ENCODE peak calls at places on chromosomes 6 and 20, in nine cellular contexts. N is small intestine, J is ascending aorta, R is fibroblast of lung, E is GM23248, G is endodermal cell, K is thyroid gland, L is thoracic aorta, F is stomach. V is an unnamed sample.

GRCh38 chr6:155090166-155090565 is 95.1 kb downstream of the TIAM2 start:
- DNase-seq in N (no peak), J (no peak), R (no peak), E (no peak), G (no peak), K (no peak), L (no peak), F (no peak), V (no peak)

GRCh38 chr6:56024931-56025330 is 149.5 kb upstream of the BMP5 start:
- DNase-seq in N (no peak), J (no peak), R (no peak), E (no peak), G (no peak), K (no peak), L (no peak), F (no peak), V (no peak)

GRCh38 chr6:150261997-150262396 is 106.8 kb upstream of the IYD start:
- DNase-seq in N (no peak), J (no peak), R (no peak), E (no peak), G (peak), K (no peak), L (no peak), F (no peak), V (no peak)

GRCh38 chr6:56868687-56869086 is 86.2 kb upstream of the BEND6 start:
- DNase-seq in N (no peak), J (no peak), R (peak), E (peak), G (no peak), K (no peak), L (no peak), F (no peak), V (no peak)

GRCh38 chr6:148166339-148166949 is 176.2 kb upstream of the SASH1 start:
- DNase-seq in N (peak), J (no peak), R (peak), E (peak), G (no peak), K (no peak), L (no peak), F (no peak), V (no peak)

GRCh38 chr6:90227165-90227564 is 69.5 kb downstream of the BACH2 start:
- DNase-seq in N (no peak), J (no peak), R (no peak), E (no peak), G (no peak), K (no peak), L (no peak), F (no peak), V (peak)

GRCh38 chr20:435558-435957 is 26.8 kb downstream of the TBC1D20 start:
- DNase-seq in N (no peak), J (no peak), R (no peak), E (no peak), G (no peak), K (no peak), L (no peak), F (no peak), V (no peak)

GRCh38 chr6:156822747-156823206 is 45.6 kb downstream of the ARID1B start:
- DNase-seq in N (no peak), J (no peak), R (no peak), E (no peak), G (no peak), K (no peak), L (no peak), F (no peak), V (peak)

GRCh38 chr6:162099685-162100084 is 627.9 kb downstream of the PRKN start:
- DNase-seq in N (no peak), J (no peak), R (peak), E (peak), G (no peak), K (no peak), L (no peak), F (no peak), V (no peak)

GRCh38 chr20:49775229-49775693 is 37.4 kb upstream of the SLC9A8 start:
- DNase-seq in N (peak), J (peak), R (peak), E (peak), G (peak), K (peak), L (peak), F (peak), V (peak)

GRCh38 chr6:90204327-90204726 is 92.3 kb downstream of the BACH2 start:
- DNase-seq in N (no peak), J (no peak), R (peak), E (peak), G (peak), K (no peak), L (no peak), F (no peak), V (no peak)

GRCh38 chr6:31418251-31418650 is 14.9 kb downstream of the MICA start:
- DNase-seq in N (no peak), J (no peak), R (no peak), E (no peak), G (no peak), K (no peak), L (no peak), F (no peak), V (no peak)

GRCh38 chr6:144898741-144899140 is 613.6 kb downstream of the UTRN start:
- DNase-seq in N (no peak), J (no peak), R (no peak), E (peak), G (no peak), K (no peak), L (no peak), F (no peak), V (no peak)

GRCh38 chr6:155521719-155522118 is 66.1 kb upstream of the NOX3 start:
- DNase-seq in N (no peak), J (no peak), R (peak), E (peak), G (no peak), K (no peak), L (no peak), F (no peak), V (no peak)

GRCh38 chr6:116500969-116501433 is 10.4 kb upstream of the CALHM5 start:
- DNase-seq in N (no peak), J (no peak), R (peak), E (peak), G (no peak), K (no peak), L (no peak), F (no peak), V (peak)

GRCh38 chr6:151142676-151143075 is 97.1 kb upstream of the AKAP12 start:
- DNase-seq in N (no peak), J (no peak), R (no peak), E (no peak), G (no peak), K (no peak), L (no peak), F (no peak), V (no peak)

GRCh38 chr6:156438519-156438918 is 338.7 kb upstream of the ARID1B start:
- DNase-seq in N (no peak), J (no peak), R (peak), E (no peak), G (no peak), K (no peak), L (no peak), F (no peak), V (no peak)

GRCh38 chr6:67976486-67976885 is 658.6 kb upstream of the ADGRB3 start:
- DNase-seq in N (no peak), J (no peak), R (no peak), E (no peak), G (no peak), K (no peak), L (no peak), F (no peak), V (no peak)

GRCh38 chr6:47235964-47236760 is 73.5 kb downstream of the TNFRSF21 start:
- DNase-seq in N (peak), J (no peak), R (no peak), E (no peak), G (no peak), K (peak), L (no peak), F (no peak), V (peak)

GRCh38 chr6:53483423-53484353 is 61.2 kb downstream of the GCLC start:
- DNase-seq in N (no peak), J (no peak), R (peak), E (peak), G (no peak), K (peak), L (no peak), F (no peak), V (peak)

GRCh38 chr20:43514062-43514971 is 6.8 kb downstream of the L3MBTL1 start:
- DNase-seq in N (peak), J (peak), R (peak), E (peak), G (peak), K (peak), L (peak), F (peak), V (peak)

GRCh38 chr20:63219866-63220521 is 4.1 kb upstream of the YTHDF1 start:
- DNase-seq in N (no peak), J (no peak), R (no peak), E (no peak), G (no peak), K (no peak), L (no peak), F (no peak), V (no peak)

GRCh38 chr6:133890941-133891813 is 2.3 kb downstream of the TCF21 start:
- DNase-seq in N (peak), J (no peak), R (no peak), E (peak), G (peak), K (peak), L (no peak), F (peak), V (peak)

GRCh38 chr6:157110620-157111019 is 212.7 kb downstream of the TMEM242 start:
- DNase-seq in N (peak), J (no peak), R (peak), E (peak), G (no peak), K (no peak), L (no peak), F (no peak), V (no peak)

GRCh38 chr20:4864292-4864691 is 137.0 kb downstream of the SLC23A2 start:
- DNase-seq in N (no peak), J (no peak), R (no peak), E (no peak), G (no peak), K (no peak), L (no peak), F (no peak), V (no peak)

GRCh38 chr20:44215125-44215524 is 4.6 kb upstream of the OSER1 start:
- DNase-seq in N (peak), J (peak), R (peak), E (peak), G (peak), K (peak), L (no peak), F (peak), V (peak)

GRCh38 chr6:154606860-154607259 is 96.4 kb upstream of the CNKSR3 start:
- DNase-seq in N (no peak), J (no peak), R (no peak), E (no peak), G (no peak), K (no peak), L (no peak), F (no peak), V (no peak)

GRCh38 chr20:61929971-61930666 is 135.6 kb downstream of the TAF4 start:
- DNase-seq in N (no peak), J (no peak), R (no peak), E (no peak), G (no peak), K (no peak), L (no peak), F (no peak), V (no peak)

GRCh38 chr6:53984163-53984562 is 127.1 kb upstream of the MLIP start:
- DNase-seq in N (no peak), J (no peak), R (peak), E (peak), G (no peak), K (no peak), L (no peak), F (no peak), V (no peak)

GRCh38 chr6:111624391-111625098 is 18.9 kb upstream of the TRAF3IP2 start:
- DNase-seq in N (no peak), J (no peak), R (no peak), E (no peak), G (no peak), K (no peak), L (no peak), F (no peak), V (no peak)

GRCh38 chr6:111628117-111628866 is 22.6 kb upstream of the TRAF3IP2 start:
- DNase-seq in N (no peak), J (peak), R (no peak), E (peak), G (no peak), K (no peak), L (no peak), F (no peak), V (no peak)

GRCh38 chr6:111625511-111626331 is 20.0 kb upstream of the TRAF3IP2 start:
- DNase-seq in N (peak), J (peak), R (peak), E (peak), G (no peak), K (peak), L (no peak), F (peak), V (peak)

GRCh38 chr6:111625099-111625416 is 19.4 kb upstream of the TRAF3IP2 start:
- DNase-seq in N (no peak), J (peak), R (no peak), E (no peak), G (no peak), K (no peak), L (no peak), F (no peak), V (no peak)

GRCh38 chr6:111626446-111626845 is 20.8 kb upstream of the TRAF3IP2 start:
- DNase-seq in N (no peak), J (peak), R (no peak), E (peak), G (no peak), K (no peak), L (no peak), F (no peak), V (no peak)
- H3K27ac ChIP-seq in N (no peak), J (peak), R (no peak), E (peak), G (no peak), K (peak), L (peak), F (no peak), V (peak)

DNA sequence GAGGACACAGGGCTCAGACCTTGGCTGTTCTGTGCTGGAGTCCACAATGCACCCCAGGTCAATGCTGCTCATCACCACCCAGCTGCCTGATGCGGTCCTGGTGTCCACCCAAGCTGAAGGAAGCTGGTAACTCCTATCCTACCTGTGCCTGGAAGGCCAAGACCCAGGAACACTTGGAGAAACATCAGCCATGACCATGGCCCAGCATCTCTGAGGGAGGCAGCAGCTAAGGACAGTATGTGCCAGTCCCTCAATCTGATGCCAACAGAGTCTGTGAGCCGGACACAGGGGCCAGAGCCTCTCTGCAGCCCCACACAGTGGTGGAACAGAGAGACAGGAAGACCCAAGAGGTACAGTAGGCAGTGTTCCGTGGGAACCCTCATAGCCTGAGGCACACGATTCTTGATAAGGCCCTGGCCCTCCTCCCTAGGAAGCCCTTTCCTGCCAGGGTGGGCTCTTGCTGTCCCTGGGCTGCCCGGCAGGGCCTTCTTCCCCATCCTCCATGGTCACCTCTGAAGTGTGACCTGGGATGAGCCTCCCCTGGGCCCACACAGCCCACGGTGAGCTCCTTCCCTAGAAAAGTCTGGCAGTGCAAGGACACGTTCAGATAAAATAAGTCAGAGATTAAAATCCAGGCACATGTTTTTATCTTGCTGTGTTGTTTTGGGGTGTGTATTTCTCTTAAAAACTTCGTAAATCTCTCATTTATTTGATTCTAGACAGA is 170.7 kb downstream of the THBS2 start:
- DNase-seq in N (no peak), J (no peak), R (no peak), E (no peak), G (no peak), K (no peak), L (no peak), F (no peak), V (no peak)
- H3K4me3 ChIP-seq in N (no peak), J (no peak), R (no peak), E (no peak), G (no peak), K (no peak), L (no peak), F (no peak), V (no peak)

GRCh38 chr20:9555781-9556180 is 41.4 kb downstream of the LAMP5 start:
- DNase-seq in N (no peak), J (no peak), R (no peak), E (peak), G (no peak), K (no peak), L (no peak), F (no peak), V (no peak)

GRCh38 chr20:9551808-9552550 is 37.6 kb downstream of the LAMP5 start:
- DNase-seq in N (no peak), J (no peak), R (no peak), E (no peak), G (no peak), K (no peak), L (no peak), F (no peak), V (no peak)

DNA sequence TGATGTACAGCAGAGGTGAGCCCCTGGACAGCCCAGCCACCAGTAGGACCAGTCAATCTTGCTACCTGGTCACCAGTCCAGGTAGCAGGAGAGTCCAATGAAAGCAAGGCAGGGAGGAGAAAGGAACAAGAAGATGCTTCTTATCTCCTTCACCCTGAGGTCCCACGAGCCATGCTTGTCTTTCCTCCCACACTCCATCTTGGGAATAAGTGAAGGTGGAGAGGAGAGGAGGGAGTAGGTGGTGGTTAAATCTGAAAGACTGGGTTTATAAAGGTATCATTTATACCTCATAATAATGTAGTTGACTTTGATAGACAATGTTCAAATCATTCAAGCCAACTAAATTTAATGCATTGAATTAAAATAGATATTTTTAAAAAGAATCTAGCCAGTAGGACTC is 35.9 kb downstream of the LAMP5 start:
- DNase-seq in N (no peak), J (no peak), R (no peak), E (no peak), G (no peak), K (no peak), L (no peak), F (no peak), V (no peak)
- H3K27ac ChIP-seq in N (no peak), J (no peak), R (no peak), E (no peak), G (no peak), K (no peak), L (no peak), F (no peak), V (no peak)

DNA sequence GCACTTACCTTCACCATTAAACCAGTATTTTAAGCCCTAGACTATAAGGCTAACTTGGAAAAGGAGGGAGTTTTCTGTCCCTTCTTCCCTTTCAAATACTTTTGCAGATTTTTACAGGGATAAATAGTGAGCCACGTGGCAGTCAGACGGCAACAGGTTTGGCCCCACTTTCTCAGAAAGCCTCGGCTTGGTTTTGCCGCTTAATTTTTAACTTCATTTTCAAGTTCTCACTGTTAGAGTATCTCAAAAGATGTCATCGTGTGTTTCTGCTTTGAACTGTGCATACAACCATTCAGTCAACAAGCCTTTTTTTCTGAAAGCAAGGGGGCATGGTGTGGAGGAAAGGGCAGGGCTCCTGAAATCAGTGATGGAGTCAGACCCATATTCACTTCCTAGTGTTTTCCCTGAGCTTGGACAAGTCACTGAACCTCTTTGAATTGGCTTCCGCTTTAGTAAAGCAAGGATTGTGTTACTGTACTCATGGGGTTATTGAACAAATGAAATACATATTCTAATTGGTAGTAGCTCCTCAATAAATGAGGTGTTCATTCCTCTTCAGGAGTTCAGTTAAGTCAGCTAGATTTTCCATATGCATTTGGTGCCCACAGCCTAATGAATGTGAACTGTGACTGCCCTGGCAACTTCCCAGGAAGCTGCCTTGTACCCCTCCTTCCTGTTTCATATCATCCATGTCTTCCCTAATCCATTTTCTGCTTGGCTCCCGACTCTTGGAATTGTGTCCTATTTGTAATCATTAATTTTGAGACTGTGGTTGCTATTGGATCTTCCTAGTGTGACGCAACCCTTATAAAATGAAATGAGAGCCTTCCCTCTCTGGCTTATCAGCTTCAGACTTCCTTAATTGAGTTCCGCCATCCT is at the start of gene SLC17A2:
- DNase-seq in N (peak), J (no peak), R (no peak), E (no peak), G (no peak), K (no peak), L (no peak), F (no peak), V (no peak)
- H3K4me3 ChIP-seq in N (no peak), J (no peak), R (no peak), E (no peak), G (no peak), K (no peak), L (no peak), F (no peak), V (no peak)

DNA sequence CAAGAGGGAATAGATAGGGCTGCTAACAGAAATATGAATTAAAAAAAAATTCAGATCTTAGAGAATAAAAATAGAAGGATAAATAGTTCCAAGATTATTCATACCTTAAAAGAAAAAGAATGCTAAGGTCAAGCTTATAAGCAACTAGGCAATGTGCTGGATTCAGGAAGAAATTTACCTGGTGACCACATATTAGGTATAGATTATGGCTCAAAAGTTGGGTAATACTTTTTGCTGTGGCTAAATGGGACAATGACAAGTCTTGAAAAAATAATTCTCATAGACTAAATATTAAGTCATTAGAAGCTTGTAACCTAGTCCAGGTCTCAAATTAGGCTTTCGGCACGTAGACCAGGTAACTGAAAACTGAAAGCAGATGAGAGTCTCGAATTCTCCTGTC is 17.2 kb downstream of the MAP3K5 start:
- DNase-seq in N (no peak), J (no peak), R (no peak), E (no peak), G (no peak), K (no peak), L (no peak), F (no peak), V (no peak)
- H3K27ac ChIP-seq in N (no peak), J (no peak), R (no peak), E (no peak), G (no peak), K (peak), L (peak), F (no peak), V (no peak)

GRCh38 chr6:78611886-78612480 is 255.4 kb upstream of the IRAK1BP1 start:
- DNase-seq in N (no peak), J (no peak), R (no peak), E (peak), G (no peak), K (no peak), L (no peak), F (no peak), V (no peak)

GRCh38 chr6:78619016-78619415 is 248.3 kb upstream of the IRAK1BP1 start:
- DNase-seq in N (no peak), J (no peak), R (peak), E (no peak), G (no peak), K (no peak), L (no peak), F (no peak), V (no peak)

GRCh38 chr6:78611097-78611625 is 256.2 kb upstream of the IRAK1BP1 start:
- DNase-seq in N (peak), J (no peak), R (no peak), E (no peak), G (no peak), K (no peak), L (no peak), F (no peak), V (no peak)

GRCh38 chr6:78614961-78615360 is 252.4 kb upstream of the IRAK1BP1 start:
- DNase-seq in N (no peak), J (no peak), R (no peak), E (no peak), G (no peak), K (no peak), L (no peak), F (no peak), V (no peak)

GRCh38 chr6:78615430-78615904 is 251.9 kb upstream of the IRAK1BP1 start:
- DNase-seq in N (no peak), J (no peak), R (peak), E (peak), G (no peak), K (no peak), L (no peak), F (no peak), V (no peak)
- H3K4me3 ChIP-seq in N (no peak), J (no peak), R (no peak), E (no peak), G (no peak), K (no peak), L (no peak), F (no peak), V (no peak)

V was measured in right cardiac atrium.